ENCODE peak calls at places on chromosome 13, in seven cellular contexts. B, Q, E, K, O, A and C are unnamed samples.

GRCh38 chr13:110524484-110525254 is 36.9 kb downstream of the RAB20 start:
- DNase-seq in K (no peak), B (no peak), Q (no peak), A (peak; percentile 74), O (no peak), E (peak; percentile 29), C (no peak)

GRCh38 chr13:77981191-77981925 is 62.7 kb upstream of the EDNRB start:
- DNase-seq in Q (no peak), A (no peak), E (no peak), O (no peak), K (no peak), B (no peak), C (no peak)

GRCh38 chr13:77698211-77699058 is 948 bp downstream of the SLAIN1 start:
- DNase-seq in Q (peak; percentile 32), O (peak; percentile 70), K (no peak), E (no peak), B (no peak), A (no peak), C (no peak)

GRCh38 chr13:42405665-42406390 is 133.9 kb downstream of the AKAP11 start:
- DNase-seq in O (no peak), Q (no peak), K (no peak), B (no peak), A (no peak), E (peak; percentile 50), C (no peak)

GRCh38 chr13:50993908-50994307 is 84.3 kb downstream of the RNASEH2B start:
- DNase-seq in K (no peak), O (peak; percentile 19), Q (no peak), B (no peak), A (no peak), E (no peak), C (no peak)

GRCh38 chr13:23959231-23959862 is 62.0 kb upstream of the C1QTNF9B start:
- DNase-seq in K (no peak), B (no peak), O (no peak), E (no peak), A (no peak), Q (no peak), C (no peak)

GRCh38 chr13:48858523-48858922 is 117.2 kb upstream of the FNDC3A start:
- DNase-seq in O (no peak), K (no peak), E (no peak), A (no peak), B (no peak), Q (no peak), C (no peak)

GRCh38 chr13:20359335-20359734 is 127.2 kb upstream of the GJB6 start:
- DNase-seq in O (no peak), B (no peak), Q (no peak), A (no peak), K (no peak), E (peak; percentile 95), C (peak; percentile 41)

GRCh38 chr13:88526186-88526852 is 855.1 kb downstream of the SLITRK5 start:
- DNase-seq in A (no peak), O (no peak), K (no peak), E (no peak), Q (no peak), B (no peak), C (no peak)

GRCh38 chr13:103539265-103539664 is 473.0 kb upstream of the SLC10A2 start:
- DNase-seq in B (no peak), O (peak; percentile 56), A (no peak), E (no peak), K (no peak), Q (peak; percentile 9), C (no peak)

GRCh38 chr13:75495938-75496337 is 14.0 kb upstream of the TBC1D4 start:
- DNase-seq in A (no peak), E (no peak), B (no peak), O (no peak), K (no peak), Q (no peak), C (peak; percentile 37)

GRCh38 chr13:22451345-22451744 is 729.4 kb upstream of the SGCG start:
- DNase-seq in O (peak; percentile 14), B (no peak), K (no peak), A (peak; percentile 67), Q (peak; percentile 50), E (no peak), C (no peak)

GRCh38 chr13:108212901-108213300 is 2.4 kb downstream of the LIG4 start:
- DNase-seq in A (no peak), Q (no peak), B (no peak), E (no peak), K (no peak), O (no peak), C (no peak)

GRCh38 chr13:102799544-102800144 is 725 bp downstream of the BIVM start:
- DNase-seq in Q (peak; percentile 30), O (peak; percentile 58), B (no peak), E (peak; percentile 13), K (no peak), A (no peak), C (no peak)

GRCh38 chr13:100773429-100773828 is 98.8 kb upstream of the TMTC4 start:
- DNase-seq in K (no peak), B (no peak), A (no peak), O (no peak), E (peak; percentile 38), Q (no peak), C (no peak)

GRCh38 chr13:75935805-75936204 is 299.7 kb downstream of the LMO7 start:
- DNase-seq in O (no peak), B (no peak), A (no peak), K (no peak), Q (no peak), E (no peak), C (no peak)

GRCh38 chr13:106507560-106508274 is 27.7 kb downstream of the EFNB2 start:
- DNase-seq in A (no peak), B (no peak), Q (no peak), K (no peak), E (peak; percentile 66), O (no peak), C (peak; percentile 45)

GRCh38 chr13:110893571-110893970 is 21.3 kb downstream of the ANKRD10 start:
- DNase-seq in Q (no peak), B (no peak), A (no peak), O (no peak), E (no peak), K (no peak), C (no peak)

GRCh38 chr13:109389456-109389855 is 396.9 kb downstream of the IRS2 start:
- DNase-seq in Q (no peak), E (no peak), A (peak; percentile 30), B (no peak), K (no peak), O (no peak), C (no peak)

GRCh38 chr13:93670858-93671257 is 444.3 kb downstream of the GPC6 start:
- DNase-seq in K (no peak), O (no peak), A (no peak), B (no peak), E (no peak), Q (no peak), C (no peak)

GRCh38 chr13:24161980-24162517 is 1.5 kb downstream of the SPATA13 start:
- DNase-seq in E (no peak), Q (no peak), K (no peak), O (no peak), A (no peak), B (no peak), C (no peak)

DNA sequence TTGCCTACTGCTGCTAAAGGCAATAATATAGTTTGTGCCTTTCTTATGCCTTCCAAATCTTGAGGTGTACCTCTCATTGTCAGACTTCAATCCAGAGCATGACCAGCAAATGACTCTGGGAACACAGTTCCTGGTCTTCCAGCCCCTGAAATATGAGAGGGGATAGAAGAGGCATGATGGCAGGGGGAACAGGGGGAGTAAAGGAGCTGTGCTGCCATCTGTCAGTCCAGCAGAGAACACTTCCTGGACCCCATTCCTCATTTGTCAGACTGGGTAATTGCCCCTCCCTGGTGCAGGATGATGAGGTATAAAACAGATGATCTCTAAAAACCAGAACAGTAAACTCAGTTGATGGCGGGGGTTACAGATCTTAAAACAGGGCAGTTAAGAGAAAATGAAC is 618.7 kb downstream of the DIAPH3 start:
- DNase-seq in Q (no peak), O (no peak), B (no peak), K (no peak), E (no peak), A (no peak), C (no peak)
- TF ChIP-seq CTCF in Q (no peak), O (no peak), B (no peak), K (no peak), E (no peak), A (no peak), C (no peak)

DNA sequence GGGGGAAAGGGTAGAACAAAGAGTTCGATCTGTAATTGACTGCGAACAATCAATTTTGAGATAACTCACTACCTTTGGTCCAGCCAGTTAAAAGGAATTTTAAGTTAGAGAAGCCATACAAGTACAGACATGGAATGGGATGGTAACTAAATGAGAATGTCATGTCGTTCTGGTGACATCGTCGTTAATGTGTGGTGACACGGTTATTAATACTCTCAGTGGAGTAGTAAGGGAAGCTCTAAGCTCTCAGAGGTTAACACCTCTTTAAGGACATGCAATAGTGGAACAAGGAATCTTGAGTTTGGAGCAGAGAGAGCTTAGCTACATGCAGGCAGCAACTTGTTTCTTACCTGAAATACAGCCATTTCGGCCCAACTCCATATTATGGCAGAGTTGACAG is 154.9 kb upstream of the KLF12 start:
- DNase-seq in Q (no peak), K (no peak), A (no peak), B (no peak), O (no peak), E (no peak), C (no peak)
- TF ChIP-seq CTCF in Q (no peak), K (no peak), A (no peak), B (no peak), O (no peak), E (no peak), C (no peak)

GRCh38 chr13:28550721-28551497 is 56.0 kb upstream of the FLT1 start:
- DNase-seq in B (no peak), E (no peak), O (no peak), Q (no peak), A (no peak), K (no peak), C (no peak)

GRCh38 chr13:28548468-28548867 is 53.5 kb upstream of the FLT1 start:
- DNase-seq in A (no peak), O (no peak), B (no peak), Q (no peak), E (no peak), K (no peak), C (no peak)

GRCh38 chr13:28551498-28551895 is 56.6 kb upstream of the FLT1 start:
- DNase-seq in Q (no peak), K (no peak), O (no peak), A (no peak), B (no peak), E (no peak), C (no peak)

GRCh38 chr13:28545583-28546333 is 50.8 kb upstream of the FLT1 start:
- DNase-seq in Q (no peak), O (no peak), E (no peak), B (no peak), K (no peak), A (no peak), C (no peak)

GRCh38 chr13:28548872-28549271 is 53.9 kb upstream of the FLT1 start:
- DNase-seq in A (no peak), B (no peak), Q (no peak), O (no peak), K (no peak), E (no peak), C (no peak)
- TF ChIP-seq CTCF in A (no peak), B (no peak), Q (no peak), O (no peak), K (no peak), E (no peak), C (peak; percentile 2)

DNA sequence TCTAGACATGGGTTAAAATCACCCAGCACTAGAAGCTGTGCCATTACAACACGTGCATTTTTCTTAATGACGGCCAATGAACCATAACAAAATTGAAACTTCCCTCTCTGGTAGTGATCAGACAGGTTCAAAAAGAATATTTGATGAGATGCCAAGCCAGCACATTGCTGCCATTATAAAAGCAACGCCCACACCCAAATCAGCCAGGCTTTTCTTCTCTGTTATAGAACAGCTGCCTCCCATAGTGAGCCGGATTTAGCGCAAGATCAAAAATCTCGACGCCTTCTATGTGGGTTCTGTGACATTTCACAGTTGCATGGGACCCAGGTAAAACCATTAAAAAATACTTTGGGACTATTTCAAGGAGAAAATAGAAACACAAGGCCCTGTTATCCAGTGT is 1158.0 kb downstream of the EFNB2 start:
- DNase-seq in E (no peak), K (no peak), Q (no peak), O (no peak), A (no peak), B (no peak), C (no peak)
- TF ChIP-seq CTCF in E (no peak), K (no peak), Q (no peak), O (no peak), A (no peak), B (no peak), C (no peak)